ENCODE peak calls at places on chromosomes 6 and 20, in six cellular contexts. V is A549, F is endothelial cell of umbilical vein, E is GM12878, A is K562, G is HepG2. U is an unnamed sample.

GRCh38 chr6:162336359-162336758 is 391.2 kb downstream of the PRKN start:
- DNase-seq in F (no peak), A (no peak), E (no peak), G (no peak), V (no peak), U (no peak)

GRCh38 chr6:15285682-15286294 is 39.9 kb downstream of the JARID2 start:
- DNase-seq in F (peak; percentile 37), A (no peak), E (no peak), V (no peak), G (no peak), U (peak; percentile 52)

GRCh38 chr6:85537055-85537494 is 56.6 kb downstream of the SNX14 start:
- DNase-seq in G (no peak), E (no peak), A (no peak), V (no peak), F (peak; percentile 32), U (peak; percentile 6)

GRCh38 chr6:122286512-122286911 is 112.9 kb upstream of the HSF2 start:
- DNase-seq in V (no peak), A (no peak), F (no peak), G (no peak), E (no peak), U (no peak)

GRCh38 chr6:112253842-112254816 is at the start of gene LAMA4:
- DNase-seq in A (no peak), E (no peak), V (peak; percentile 5), G (no peak), F (peak; percentile 86), U (no peak)

GRCh38 chr6:28589234-28589951 is 63.7 kb downstream of the GPX5 start:
- DNase-seq in V (peak; percentile 47), F (peak; percentile 81), A (no peak), E (peak; percentile 70), G (peak; percentile 95), U (peak; percentile 90)

GRCh38 chr20:33386673-33387072 is 14.6 kb downstream of the CDK5RAP1 start:
- DNase-seq in G (no peak), V (no peak), A (no peak), E (no peak), F (no peak), U (no peak)

GRCh38 chr6:113969888-113970807 is 800 bp downstream of the HDAC2 start:
- DNase-seq in E (no peak), V (no peak), G (peak; percentile 48), F (peak; percentile 71), A (peak; percentile 71), U (peak; percentile 80)

GRCh38 chr6:5261545-5262109 is 314 bp downstream of the FARS2 start:
- DNase-seq in A (peak; percentile 20), G (no peak), V (no peak), F (no peak), E (no peak), U (no peak)

GRCh38 chr20:31811796-31812728 is 7.1 kb upstream of the MYLK2 start:
- DNase-seq in A (peak; percentile 58), E (no peak), F (peak; percentile 69), G (no peak), V (no peak), U (no peak)

GRCh38 chr20:33656783-33657703 is 5.1 kb upstream of the C20orf144 start:
- DNase-seq in V (no peak), A (no peak), E (no peak), F (no peak), G (no peak), U (no peak)

GRCh38 chr6:43355862-43356590 is 13.4 kb downstream of the ZNF318 start:
- DNase-seq in F (peak; percentile 24), E (no peak), G (peak; percentile 64), A (no peak), V (peak; percentile 7), U (peak; percentile 46)

GRCh38 chr20:60056345-60057122 is 98.3 kb downstream of the CDH26 start:
- DNase-seq in E (no peak), G (no peak), F (no peak), V (no peak), A (no peak), U (peak; percentile 83)
- TF ChIP-seq MYC in E (no peak), G (no peak), F (no peak), V (no peak), A (no peak), U (no peak)

GRCh38 chr6:52420668-52421358 is 671 bp downstream of the EFHC1 start:
- DNase-seq in A (peak; percentile 47), F (no peak), V (no peak), E (no peak), G (peak; percentile 76), U (no peak)
- TF ChIP-seq POLR2A in A (no peak), F (no peak), V (peak; percentile 28), E (no peak), G (peak; percentile 66), U (no peak)

GRCh38 chr20:40502431-40502992 is 186.5 kb downstream of the MAFB start:
- DNase-seq in E (no peak), F (no peak), A (no peak), G (no peak), V (no peak), U (no peak)
- TF ChIP-seq MYC in E (no peak), F (no peak), A (no peak), G (no peak), V (no peak), U (no peak)

GRCh38 chr6:70566751-70567382 is at the start of gene SDHAF4:
- DNase-seq in A (peak; percentile 96), E (peak; percentile 63), F (peak; percentile 90), V (peak; percentile 79), G (peak; percentile 86), U (peak; percentile 91)
- TF ChIP-seq POLR2A in A (peak; percentile 95), E (peak; percentile 99), F (peak; percentile 93), V (peak; percentile 88), G (peak; percentile 83), U (peak; percentile 95)

DNA sequence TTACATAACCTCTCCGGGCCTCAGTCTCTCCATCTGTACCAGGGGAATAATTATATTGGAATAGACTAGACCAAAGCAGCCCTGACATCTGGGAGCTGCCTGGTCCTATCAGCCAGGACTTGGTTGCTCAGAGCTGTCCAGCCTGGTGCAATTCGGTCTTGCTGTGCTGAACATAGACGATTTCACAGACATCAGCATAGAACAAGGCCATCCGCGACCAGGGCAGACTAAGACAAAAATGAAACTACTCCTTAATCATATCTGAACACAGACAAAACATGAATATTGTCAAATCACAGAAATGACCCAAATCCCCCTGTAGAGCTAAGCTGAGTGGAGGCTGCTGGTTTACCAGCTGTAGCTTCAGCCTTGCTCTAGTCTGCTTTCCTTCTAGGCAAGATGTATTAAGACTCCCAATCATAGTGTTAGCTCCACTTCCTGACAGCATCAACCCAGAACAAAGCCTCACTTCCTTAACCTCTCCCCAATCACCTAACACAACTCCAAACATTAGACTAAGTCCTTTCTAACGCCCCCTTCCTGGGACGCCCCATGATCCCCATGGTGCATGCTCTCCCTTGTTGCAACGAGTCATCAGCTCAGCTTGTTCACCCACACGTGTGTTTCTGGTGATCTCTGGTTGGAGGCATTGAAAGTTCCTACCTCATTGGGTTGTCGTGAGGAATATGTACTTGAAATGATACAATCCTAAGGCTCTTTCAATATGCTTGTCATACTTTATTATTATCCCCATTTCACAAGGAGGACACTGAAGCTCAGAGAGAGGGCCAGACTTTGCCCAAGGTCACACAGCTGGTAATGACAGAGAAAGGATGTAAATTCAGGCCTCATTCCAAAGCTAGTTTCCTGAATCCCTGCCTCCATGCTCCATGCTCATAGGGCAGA is 3.5 kb upstream of the MAPK13 start:
- DNase-seq in G (peak; percentile 31), F (peak; percentile 45), V (no peak), A (peak; percentile 39), E (no peak), U (peak; percentile 64)
- TF ChIP-seq MYC in G (no peak), F (no peak), V (no peak), A (no peak), E (no peak), U (no peak)

DNA sequence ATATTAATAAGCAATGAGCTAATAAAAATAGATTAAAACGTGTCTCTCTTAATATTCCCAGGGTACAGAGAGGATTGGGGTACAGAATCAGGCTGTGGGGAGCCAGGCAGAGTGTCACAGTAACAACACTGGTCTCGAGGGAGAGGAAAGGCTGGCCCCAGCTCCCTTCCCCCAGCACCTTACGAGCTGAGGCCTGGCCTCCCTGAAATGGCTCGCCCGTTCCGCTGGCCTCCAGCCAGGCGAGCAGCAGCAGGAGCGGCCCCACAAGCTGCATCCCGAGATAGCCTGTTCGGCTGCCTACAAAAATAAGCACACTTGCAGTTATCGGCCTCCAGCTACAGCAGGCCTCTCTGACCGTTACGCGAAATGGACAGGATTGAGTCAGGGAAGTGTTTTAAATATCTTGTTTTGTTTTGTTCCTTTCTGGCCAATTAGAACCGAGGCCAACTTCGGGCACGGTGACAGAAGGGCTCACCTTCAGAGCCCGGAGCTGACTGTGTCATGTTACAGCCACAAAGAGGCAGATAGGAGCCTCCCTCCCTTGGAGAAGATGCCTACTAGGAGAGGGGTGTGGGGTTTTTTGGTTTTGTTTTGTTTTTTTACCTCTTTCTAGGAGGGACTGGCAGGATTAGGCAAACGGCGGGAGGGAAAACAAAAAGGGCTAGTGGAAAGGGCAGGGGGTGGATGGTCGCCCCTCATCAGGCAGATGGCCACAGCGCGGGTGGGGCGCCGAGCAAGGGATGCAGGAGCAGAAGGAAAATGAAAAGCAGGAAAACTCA is 4.2 kb upstream of the ZMYND8 start:
- DNase-seq in V (peak; percentile 51), G (peak; percentile 90), A (peak; percentile 99), F (peak; percentile 100), E (no peak), U (peak; percentile 87)
- TF ChIP-seq POLR2A in V (peak; percentile 24), G (peak; percentile 85), A (peak; percentile 71), F (peak; percentile 97), E (peak; percentile 77), U (peak; percentile 71)

DNA sequence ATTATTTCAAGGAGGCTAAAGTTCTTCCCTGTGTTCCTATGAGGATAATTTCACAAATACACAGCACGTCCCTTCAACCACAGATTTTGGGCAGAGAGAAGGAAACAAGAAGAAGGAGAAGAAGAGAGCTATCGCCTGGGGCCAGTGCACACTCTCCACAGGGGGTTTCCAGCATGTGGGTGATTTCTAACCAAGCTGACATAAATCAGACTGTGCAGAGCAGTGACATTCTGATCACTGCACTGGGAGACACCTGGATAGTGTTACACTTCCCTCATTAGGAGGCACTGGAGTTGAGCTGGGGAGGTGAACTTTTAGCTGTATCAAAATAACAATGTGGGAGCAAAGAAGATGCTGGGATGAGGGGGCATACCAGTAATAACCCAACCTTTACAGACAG is 71.8 kb upstream of the CENPW start:
- DNase-seq in G (no peak), V (no peak), F (no peak), E (peak; percentile 20), A (peak; percentile 9), U (no peak)
- TF ChIP-seq MYC in G (no peak), V (no peak), F (no peak), E (no peak), A (no peak), U (no peak)

DNA sequence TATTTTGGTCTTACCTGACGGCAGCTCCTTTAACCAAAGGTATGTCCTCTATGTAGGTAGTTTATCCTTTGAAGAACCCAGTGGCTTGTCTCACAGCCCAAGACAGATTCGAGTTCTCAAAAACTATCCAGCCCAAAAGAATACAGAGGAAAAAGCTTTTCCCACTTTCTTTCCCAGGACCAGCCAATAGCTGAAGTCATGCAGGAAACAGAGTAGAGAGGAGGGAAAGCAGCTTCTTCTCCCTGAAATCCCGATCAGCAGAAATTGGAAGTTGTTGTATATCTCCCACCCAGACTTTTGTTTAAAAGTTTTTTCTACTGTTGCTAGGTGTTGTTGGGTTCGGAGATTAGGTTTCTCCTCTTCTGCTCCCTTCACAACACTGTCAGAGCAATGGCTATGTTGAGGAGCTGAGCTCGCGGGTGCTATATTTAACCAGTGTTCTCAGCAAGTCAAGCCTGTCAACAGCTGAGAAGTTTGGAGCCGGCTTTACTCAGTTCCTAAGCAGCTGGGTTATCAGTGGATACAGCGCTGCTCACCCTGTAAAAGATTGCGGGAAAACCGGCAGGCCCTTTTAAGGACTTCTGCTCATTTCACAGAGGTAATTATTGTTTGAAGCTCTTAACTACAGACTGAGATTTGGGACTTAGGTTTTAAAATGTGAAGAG is at the start of gene FILIP1:
- DNase-seq in V (no peak), E (no peak), A (peak; percentile 18), G (no peak), F (no peak), U (no peak)
- TF ChIP-seq POLR2A in V (no peak), E (no peak), A (no peak), G (no peak), F (no peak), U (no peak)

GRCh38 chr6:139109558-139109957 is 25.3 kb upstream of the HECA start:
- DNase-seq in G (peak; percentile 51), E (no peak), V (no peak), A (peak; percentile 49), F (peak; percentile 16), U (peak; percentile 71)
- TF ChIP-seq MYC in G (no peak), E (no peak), V (no peak), A (no peak), F (no peak), U (no peak)

U was measured in NB4.